ENCODE peak calls at places on chromosomes 4 and X, in six cellular contexts. W is lung; Z is coronary artery; F is NCI-H446; G is SK-N-SH; L is CD8-positive, alpha-beta memory T cell. K is an unnamed sample.

GRCh38 chr4:55055529-55055928 is 69.9 kb downstream of the KDR start:
- DNase-seq in W (no peak), Z (no peak), F (no peak), G (no peak), L (no peak), K (no peak)

GRCh38 chr4:107094976-107095375 is 58.9 kb upstream of the DKK2 start:
- DNase-seq in W (no peak), Z (no peak), F (no peak), G (no peak), L (no peak), K (no peak)

GRCh38 chr4:47784222-47784621 is 53.6 kb downstream of the CORIN start:
- DNase-seq in W (no peak), Z (no peak), F (no peak), G (peak), L (no peak), K (no peak)

GRCh38 chr4:2243682-2244380 is 1.9 kb upstream of the HAUS3 start:
- DNase-seq in W (peak), Z (peak), F (no peak), G (peak), L (no peak), K (no peak)

GRCh38 chr4:153976954-153977353 is 188.1 kb upstream of the SFRP2 start:
- DNase-seq in W (no peak), Z (no peak), F (no peak), G (no peak), L (no peak), K (no peak)

GRCh38 chrX:40964633-40965586 is 120.3 kb upstream of the USP9X start:
- DNase-seq in W (no peak), Z (no peak), F (no peak), G (no peak), L (no peak), K (no peak)

GRCh38 chr4:82248903-82249632 is 124.7 kb downstream of the HNRNPD start:
- DNase-seq in W (no peak), Z (no peak), F (no peak), G (no peak), L (no peak), K (no peak)

GRCh38 chr4:82381661-82382284 is 8.0 kb upstream of the HNRNPD start:
- DNase-seq in W (no peak), Z (no peak), F (no peak), G (no peak), L (no peak), K (no peak)

GRCh38 chrX:65528293-65528692 is 6.3 kb downstream of the LAS1L start:
- DNase-seq in W (no peak), Z (no peak), F (no peak), G (no peak), L (no peak), K (no peak)

GRCh38 chr4:19304028-19304427 is 947.7 kb upstream of the SLIT2 start:
- DNase-seq in W (no peak), Z (no peak), F (no peak), G (no peak), L (no peak), K (no peak)

K was measured in activated naive CD4-positive, alpha-beta T cell treated with Interleukin-2 at 50 U/mL for 16 hours.